ENCODE peak calls at places on chromosome 5, in five cellular contexts. K is nephron progenitor cell; S is omental fat pad; J is CD4-positive, alpha-beta memory T cell; A is T-cell. W is an unnamed sample.

GRCh38 chr5:109739741-109740140 is 50.0 kb downstream of the MAN2A1 start:
- DNase-seq in S (no peak), K (no peak), A (no peak), J (no peak), W (no peak)

GRCh38 chr5:2740849-2741555 is 10.5 kb downstream of the IRX2 start:
- DNase-seq in K (no peak), J (no peak), S (no peak), A (no peak), W (no peak)

GRCh38 chr5:179378116-179378440 is 32.8 kb upstream of the ADAMTS2 start:
- DNase-seq in S (no peak), K (no peak), A (no peak), J (no peak), W (no peak)

GRCh38 chr5:55429707-55430253 is 105.0 kb downstream of the PLPP1 start:
- DNase-seq in S (no peak), J (no peak), K (no peak), A (no peak), W (no peak)

GRCh38 chr5:132760601-132761317 is 13.5 kb downstream of the CCNI2 start:
- DNase-seq in K (no peak), A (no peak), J (no peak), S (no peak), W (no peak)

GRCh38 chr5:160174780-160175437 is 54.4 kb upstream of the FABP6 start:
- DNase-seq in K (no peak), A (no peak), J (no peak), S (no peak), W (no peak)

GRCh38 chr5:42423285-42424152 is at the start of gene GHR:
- DNase-seq in S (peak), K (peak), A (no peak), J (no peak), W (no peak)

GRCh38 chr5:30981576-30981975 is 211.9 kb upstream of the CDH6 start:
- DNase-seq in J (no peak), S (no peak), K (no peak), A (no peak), W (no peak)

GRCh38 chr5:75438722-75439121 is 72.7 kb downstream of the CERT1 start:
- DNase-seq in J (no peak), K (no peak), A (no peak), S (no peak), W (no peak)

GRCh38 chr5:88877826-88878225 is 5.2 kb downstream of the MEF2C start:
- DNase-seq in S (no peak), J (no peak), A (no peak), K (no peak), W (no peak)

GRCh38 chr5:171850354-171850947 is 64.8 kb downstream of the SMIM23 start:
- DNase-seq in S (no peak), A (no peak), J (no peak), K (peak), W (no peak)